ENCODE peak calls at places on chromosomes 13 and 19, in six cellular contexts. X, L, D, Q, H and K are unnamed samples.

GRCh38 chr19:36489920-36490415 is 607 bp upstream of the ZNF566 start:
- DNase-seq in X (peak; percentile 97), L (no peak), D (peak; percentile 87), Q (peak; percentile 89), H (peak; percentile 83), K (no peak)

GRCh38 chr13:33016414-33017409 is at the start of gene KL:
- DNase-seq in X (peak; percentile 88), L (no peak), D (peak; percentile 48), Q (peak; percentile 78), H (no peak), K (no peak)

GRCh38 chr13:113656015-113656588 is 1.9 kb downstream of the ATP4B start:
- DNase-seq in X (peak; percentile 39), L (no peak), D (peak; percentile 39), Q (no peak), H (no peak), K (no peak)

GRCh38 chr13:25170554-25171107 is 1.5 kb downstream of the AMER2 start:
- DNase-seq in X (no peak), L (no peak), D (no peak), Q (no peak), H (no peak), K (no peak)

GRCh38 chr13:68708336-68708908 is 1399.2 kb upstream of the ATXN8OS start:
- DNase-seq in X (no peak), L (no peak), D (no peak), Q (peak; percentile 20), H (no peak), K (no peak)

GRCh38 chr13:93687261-93687660 is 460.7 kb downstream of the GPC6 start:
- DNase-seq in X (no peak), L (no peak), D (no peak), Q (no peak), H (no peak), K (no peak)

GRCh38 chr19:13463296-13463695 is 43.0 kb downstream of the CACNA1A start:
- DNase-seq in X (peak; percentile 87), L (no peak), D (no peak), Q (no peak), H (no peak), K (no peak)

GRCh38 chr13:19818223-19818842 is 35.6 kb upstream of the PSPC1 start:
- DNase-seq in X (peak; percentile 69), L (peak; percentile 17), D (peak; percentile 47), Q (peak; percentile 67), H (no peak), K (no peak)

GRCh38 chr13:50730496-50731171 is 112.9 kb downstream of the DLEU7 start:
- DNase-seq in X (no peak), L (no peak), D (no peak), Q (no peak), H (no peak), K (no peak)

GRCh38 chr19:28914173-28914572 is 298.8 kb downstream of the UQCRFS1 start:
- DNase-seq in X (peak; percentile 57), L (no peak), D (no peak), Q (no peak), H (no peak), K (no peak)

GRCh38 chr19:23916991-23917390 is 2.3 kb downstream of the ZNF726 start:
- DNase-seq in X (no peak), L (no peak), D (no peak), Q (no peak), H (no peak), K (peak; percentile 18)

GRCh38 chr13:105991622-105992254 is 543.7 kb downstream of the EFNB2 start:
- DNase-seq in X (peak; percentile 81), L (peak; percentile 86), D (no peak), Q (no peak), H (peak; percentile 33), K (peak; percentile 62)

GRCh38 chr13:83819156-83819555 is 63.1 kb downstream of the SLITRK1 start:
- DNase-seq in X (peak; percentile 71), L (no peak), D (no peak), Q (no peak), H (peak; percentile 47), K (no peak)

GRCh38 chr13:30766957-30767603 is 31.7 kb downstream of the ALOX5AP start:
- DNase-seq in X (no peak), L (no peak), D (no peak), Q (no peak), H (no peak), K (no peak)

DNA sequence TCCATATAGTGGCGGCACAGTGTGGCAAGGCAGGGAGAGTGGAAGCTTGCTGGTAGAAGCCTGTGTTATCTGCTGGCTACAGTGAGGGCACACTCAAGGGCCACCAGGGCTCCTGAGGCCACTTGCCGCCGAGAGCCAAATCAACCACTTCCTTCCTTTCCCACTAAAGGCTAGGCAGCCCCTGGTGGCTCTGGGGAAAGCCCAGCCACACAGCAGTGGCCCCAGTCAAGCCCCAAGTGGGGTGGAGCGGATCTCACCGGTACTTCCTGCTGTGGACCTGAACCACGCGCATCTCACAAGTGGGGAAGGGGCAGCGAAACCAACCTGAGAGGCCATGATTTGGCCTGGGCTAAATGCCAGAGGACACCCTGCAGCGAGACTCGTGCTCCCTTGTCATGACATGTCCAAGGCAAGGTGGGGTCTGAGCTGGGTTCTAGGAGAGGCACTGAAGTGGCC is 21.9 kb upstream of the SLC35E1 start:
- DNase-seq in X (peak; percentile 62), L (no peak), D (no peak), Q (peak; percentile 63), H (no peak), K (no peak)
- H3K4me3 ChIP-seq in X (no peak overlapping the region), L (no peak overlapping the region), D (no peak overlapping the region), Q (no peak overlapping the region), H (no peak overlapping the region), K (no peak overlapping the region)

GRCh38 chr19:21432590-21432989 is 35.7 kb downstream of the ZNF493 start:
- DNase-seq in X (no peak), L (peak; percentile 71), D (no peak), Q (no peak), H (no peak), K (no peak)

GRCh38 chr19:21430674-21431073 is 33.7 kb downstream of the ZNF493 start:
- DNase-seq in X (no peak), L (no peak), D (no peak), Q (no peak), H (no peak), K (no peak)

GRCh38 chr19:21434516-21434915 is 37.6 kb downstream of the ZNF493 start:
- DNase-seq in X (no peak), L (no peak), D (no peak), Q (no peak), H (no peak), K (no peak)

GRCh38 chr19:21439372-21439771 is 42.4 kb downstream of the ZNF493 start:
- DNase-seq in X (peak; percentile 39), L (peak; percentile 53), D (no peak), Q (no peak), H (no peak), K (no peak)

DNA sequence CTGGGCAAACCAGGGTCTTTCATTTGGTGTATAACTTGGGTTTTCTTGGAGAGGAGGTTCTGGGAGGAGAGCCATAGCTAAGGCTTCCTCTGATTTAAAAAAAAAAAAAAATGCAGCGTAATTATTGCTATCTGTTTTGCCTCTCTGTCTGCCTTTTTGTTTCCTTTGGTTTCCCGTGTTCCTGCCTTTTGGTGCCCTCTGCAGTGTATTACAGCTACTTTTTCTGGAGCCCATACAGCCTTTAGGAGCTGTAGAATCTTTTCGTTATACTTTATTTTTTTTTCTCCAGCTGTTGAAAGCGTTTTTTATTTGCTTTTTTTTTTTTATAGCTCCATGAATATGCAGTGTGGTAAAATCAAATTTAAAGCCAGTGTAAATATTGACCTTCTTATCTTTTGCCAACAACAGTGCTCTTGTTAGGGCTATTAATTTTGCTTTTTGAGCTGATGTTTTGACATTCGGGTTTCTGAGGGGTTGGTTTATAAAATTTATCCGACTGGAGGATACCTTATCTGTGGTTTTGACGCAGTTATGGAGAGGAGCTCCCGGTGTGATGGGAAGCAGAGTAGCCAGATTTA is 38.1 kb downstream of the ZNF493 start:
- DNase-seq in X (peak; percentile 79), L (no peak), D (no peak), Q (no peak), H (no peak), K (no peak)
- TF ChIP-seq CTCF in X (peak; percentile 15), L (no peak), D (no peak), Q (no peak), H (no peak), K (no peak)

GRCh38 chr13:35956074-35956473 is 175.1 kb downstream of the DCLK1 start:
- DNase-seq in X (no peak), L (no peak), D (no peak), Q (no peak), H (no peak), K (no peak)

GRCh38 chr13:35957996-35958395 is 173.2 kb downstream of the DCLK1 start:
- DNase-seq in X (no peak), L (no peak), D (no peak), Q (no peak), H (no peak), K (no peak)

GRCh38 chr13:35954207-35954560 is 177.0 kb downstream of the DCLK1 start:
- DNase-seq in X (no peak), L (no peak), D (no peak), Q (no peak), H (no peak), K (no peak)

GRCh38 chr13:35957174-35957867 is 173.9 kb downstream of the DCLK1 start:
- DNase-seq in X (no peak), L (no peak), D (no peak), Q (no peak), H (peak; percentile 60), K (no peak)

GRCh38 chr13:35953537-35954206 is 177.5 kb downstream of the DCLK1 start:
- DNase-seq in X (peak; percentile 73), L (peak; percentile 28), D (peak; percentile 46), Q (no peak), H (peak; percentile 85), K (no peak)
- H3K4me3 ChIP-seq in X (peak overlapping the region; percentile 59), L (no peak overlapping the region), D (no peak overlapping the region), Q (no peak overlapping the region), H (no peak overlapping the region), K (peak overlapping the region; percentile 23)

GRCh38 chr19:18566953-18567352 is 4.7 kb upstream of the UBA52 start:
- DNase-seq in X (no peak), L (no peak), D (no peak), Q (no peak), H (no peak), K (no peak)

GRCh38 chr19:18574691-18575291 is 3.1 kb downstream of the UBA52 start:
- DNase-seq in X (peak; percentile 50), L (no peak), D (no peak), Q (no peak), H (no peak), K (no peak)

GRCh38 chr19:18568367-18568766 is 3.3 kb upstream of the UBA52 start:
- DNase-seq in X (no peak), L (no peak), D (no peak), Q (no peak), H (no peak), K (no peak)

GRCh38 chr19:18576383-18576782 is 4.7 kb downstream of the UBA52 start:
- DNase-seq in X (no peak), L (no peak), D (no peak), Q (no peak), H (no peak), K (no peak)

DNA sequence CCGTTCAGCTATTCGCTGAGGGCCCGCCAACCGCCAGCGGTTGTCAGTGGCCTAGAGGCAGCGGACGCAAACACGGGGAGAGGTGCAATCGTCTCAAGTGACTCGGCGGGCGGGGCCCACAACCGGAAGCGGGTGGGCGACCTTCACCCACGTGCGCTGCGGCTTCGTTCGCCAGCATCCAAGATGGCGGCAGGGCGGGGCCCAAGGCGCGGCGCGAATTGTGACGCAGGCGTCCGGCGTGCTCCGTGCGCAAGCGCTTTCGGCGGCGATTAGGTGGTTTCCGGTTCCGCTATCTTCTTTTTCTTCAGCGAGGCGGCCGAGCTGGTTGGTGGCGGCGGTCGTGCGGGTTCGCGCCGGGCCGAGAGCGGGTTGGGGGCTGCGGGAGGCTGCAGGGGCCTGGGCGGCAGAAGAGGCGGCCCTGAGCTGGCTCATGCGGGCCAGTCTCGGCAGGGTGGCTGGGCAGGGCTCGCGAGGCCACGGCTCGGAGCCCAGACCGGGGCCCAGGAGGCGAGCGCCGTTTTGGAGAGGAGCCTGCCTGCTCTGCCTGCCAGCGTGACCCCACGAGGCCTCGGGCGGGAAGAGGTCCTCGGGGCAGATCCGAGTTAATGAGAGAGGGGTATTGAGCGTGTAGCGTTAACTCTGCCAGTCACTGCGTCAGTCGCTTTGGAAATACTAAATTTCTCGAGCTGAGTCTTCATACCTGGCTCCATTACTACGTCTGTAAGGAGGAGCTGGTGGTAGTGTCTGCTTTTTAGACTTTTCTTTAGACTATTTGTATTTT is at the start of gene UBA52:
- DNase-seq in X (peak; percentile 99), L (peak; percentile 97), D (peak; percentile 98), Q (peak; percentile 99), H (peak; percentile 72), K (peak; percentile 65)
- TF ChIP-seq CTCF in X (no peak), L (no peak), D (no peak), Q (no peak), H (no peak), K (no peak)